ENCODE peak calls at places on chromosomes 16 and 17, in seven cellular contexts. H is bronchial epithelial cell, R is stomach, Z is suprapubic skin, L is AG10803, S is hepatocyte, J is MCF 10A. X is an unnamed sample.

GRCh38 chr16:58299757-58300349 is 5.0 kb upstream of the PRSS54 start:
- DNase-seq in R (peak), J (peak), S (peak), H (peak), Z (no peak), L (peak), X (no peak)

GRCh38 chr16:35391328-35391727 is 1931.9 kb downstream of the TP53TG3F start:
- DNase-seq in R (no peak), L (peak), S (no peak), H (peak), Z (no peak), J (peak), X (no peak)

GRCh38 chr17:46192484-46193245 is 564 bp downstream of the KANSL1 start:
- DNase-seq in J (peak), R (peak), Z (peak), H (peak), L (peak), S (peak), X (no peak)

GRCh38 chr17:3895354-3895753 is 2.5 kb upstream of the CAMKK1 start:
- DNase-seq in L (no peak), S (no peak), H (no peak), R (no peak), Z (no peak), J (no peak), X (no peak)

GRCh38 chr17:75340636-75341035 is 51.4 kb upstream of the SLC25A19 start:
- DNase-seq in J (no peak), Z (no peak), H (no peak), R (no peak), S (no peak), L (peak), X (no peak)

GRCh38 chr17:28467456-28468025 is 5.9 kb upstream of the SLC13A2 start:
- DNase-seq in Z (no peak), J (peak), H (peak), L (peak), R (no peak), S (no peak), X (peak)

GRCh38 chr17:61360318-61360717 is 39.3 kb upstream of the TBX2 start:
- DNase-seq in Z (no peak), R (no peak), S (no peak), L (no peak), J (no peak), H (no peak), X (no peak)

GRCh38 chr17:8248751-8249607 is at the start of gene PFAS:
- DNase-seq in S (peak), Z (peak), J (peak), R (peak), H (peak), L (peak), X (peak)

GRCh38 chr17:79862259-79862658 is 23.0 kb upstream of the CBX4 start:
- DNase-seq in H (no peak), S (no peak), L (no peak), J (no peak), Z (no peak), R (no peak), X (no peak)

GRCh38 chr16:22671301-22672076 is 142.5 kb upstream of the HS3ST2 start:
- DNase-seq in H (no peak), J (peak), R (no peak), L (peak), S (no peak), Z (no peak), X (no peak)

GRCh38 chr16:31474173-31474714 is 2.3 kb downstream of the TGFB1I1 start:
- DNase-seq in J (no peak), R (no peak), Z (no peak), H (no peak), S (no peak), L (peak), X (no peak)

GRCh38 chr16:76125871-76126270 is 151.3 kb upstream of the CNTNAP4 start:
- DNase-seq in R (no peak), Z (no peak), L (no peak), S (no peak), J (peak), H (peak), X (no peak)

GRCh38 chr17:12977008-12977751 is 40.6 kb downstream of the ELAC2 start:
- DNase-seq in J (peak), R (no peak), H (peak), S (no peak), L (peak), Z (no peak), X (no peak)

GRCh38 chr16:81520560-81521135 is 76.0 kb downstream of the CMIP start:
- DNase-seq in J (no peak), Z (no peak), S (no peak), H (no peak), L (no peak), R (no peak), X (no peak)

GRCh38 chr17:13462161-13462560 is 139.6 kb downstream of the HS3ST3A1 start:
- DNase-seq in Z (no peak), R (no peak), L (peak), S (no peak), J (no peak), H (no peak), X (no peak)

GRCh38 chr17:48100591-48101011 is 677 bp downstream of the CBX1 start:
- DNase-seq in L (peak), J (peak), Z (peak), R (peak), S (peak), H (peak), X (peak)

GRCh38 chr17:41527076-41528023 is 758 bp downstream of the KRT19 start:
- DNase-seq in R (peak), J (no peak), S (peak), Z (no peak), H (no peak), L (no peak), X (no peak)

GRCh38 chr17:77696720-77697460 is 261.6 kb upstream of the TNRC6C start:
- DNase-seq in J (no peak), H (no peak), L (no peak), Z (no peak), R (no peak), S (peak), X (no peak)

GRCh38 chr17:71975331-71975801 is 145.5 kb upstream of the SOX9 start:
- DNase-seq in R (no peak), Z (peak), S (peak), J (peak), L (peak), H (no peak), X (no peak)

GRCh38 chr16:52399116-52399515 is 147.8 kb downstream of the TOX3 start:
- DNase-seq in Z (no peak), H (no peak), S (no peak), R (no peak), J (no peak), L (no peak), X (no peak)

GRCh38 chr17:63973247-63973646 is 529 bp upstream of the SCN4A start:
- DNase-seq in J (no peak), L (no peak), Z (no peak), R (no peak), S (no peak), H (no peak), X (no peak)

GRCh38 chr17:261640-262039 is 80.2 kb upstream of the DOC2B start:
- DNase-seq in S (no peak), L (no peak), H (no peak), R (no peak), J (no peak), Z (peak), X (peak)

GRCh38 chr16:89445166-89445565 is 45.2 kb downstream of the ANKRD11 start:
- DNase-seq in J (no peak), Z (no peak), S (no peak), H (no peak), L (no peak), R (no peak), X (peak)

GRCh38 chr17:59391026-59391425 is 59.6 kb downstream of the YPEL2 start:
- DNase-seq in L (no peak), R (no peak), Z (no peak), J (no peak), H (no peak), S (no peak), X (no peak)

GRCh38 chr17:42554250-42555121 is 1.8 kb downstream of the HSD17B1 start:
- DNase-seq in R (peak), L (peak), J (peak), H (peak), Z (peak), S (peak), X (no peak)

GRCh38 chr16:30004424-30004776 is 6.4 kb downstream of the DOC2A start:
- DNase-seq in L (no peak), Z (no peak), J (no peak), H (no peak), R (peak), S (no peak), X (peak)

GRCh38 chr17:13671771-13672170 is 70.0 kb upstream of the HS3ST3A1 start:
- DNase-seq in Z (no peak), S (no peak), J (peak), H (peak), R (no peak), L (peak), X (no peak)

GRCh38 chr17:68853439-68853838 is 101.8 kb downstream of the ABCA8 start:
- DNase-seq in H (no peak), S (no peak), L (peak), Z (no peak), J (peak), R (no peak), X (no peak)

GRCh38 chr17:1588781-1589585 is 26.4 kb upstream of the PITPNA start:
- DNase-seq in H (no peak), R (no peak), S (peak), Z (no peak), J (peak), L (no peak), X (no peak)

GRCh38 chr17:73203788-73204479 is 11.1 kb downstream of the COG1 start:
- DNase-seq in S (no peak), J (no peak), H (no peak), L (no peak), R (no peak), Z (no peak), X (no peak)

GRCh38 chr16:12507366-12507765 is 296.3 kb downstream of the CPPED1 start:
- DNase-seq in H (peak), R (no peak), Z (no peak), S (no peak), L (peak), J (no peak), X (no peak)

GRCh38 chr16:30022887-30023286 is at the start of gene C16orf92:
- DNase-seq in R (no peak), Z (no peak), L (no peak), J (no peak), H (no peak), S (no peak), X (no peak)

GRCh38 chr17:73657473-73658116 is 13.3 kb upstream of the SDK2 start:
- DNase-seq in S (peak), Z (no peak), R (peak), J (peak), H (peak), L (no peak), X (no peak)

GRCh38 chr16:6643083-6643686 is 689.5 kb upstream of the RBFOX1 start:
- DNase-seq in H (peak), R (peak), Z (no peak), L (peak), S (peak), J (peak), X (no peak)

DNA sequence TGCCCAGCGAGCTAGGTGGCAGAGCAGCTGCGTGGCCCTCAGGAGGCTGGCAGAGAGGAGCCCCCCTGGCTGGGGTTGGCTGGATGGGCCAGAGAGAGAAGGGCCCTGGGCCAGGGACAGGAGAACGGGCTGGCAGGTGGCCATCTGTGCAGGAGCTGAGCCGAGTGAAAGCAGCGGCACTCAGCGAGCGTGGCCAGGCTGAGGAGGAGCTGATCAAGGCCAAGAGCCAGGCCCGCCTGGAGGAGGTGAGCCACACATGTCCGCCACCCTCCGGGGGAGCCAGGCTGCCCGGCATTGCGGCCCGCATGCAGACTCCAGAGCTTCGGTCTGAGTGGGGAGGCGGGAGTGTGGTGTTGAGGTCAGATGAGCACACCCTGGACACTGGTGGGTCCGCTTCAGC is 2.1 kb upstream of the RAC3 start:
- DNase-seq in J (no peak), S (no peak), Z (no peak), L (no peak), H (no peak), R (no peak), X (no peak)
- TF ChIP-seq CTCF in J (no peak), S (no peak), Z (no peak), L (no peak), H (no peak), R (no peak), X (no peak)

GRCh38 chr17:83069571-83069906 is 9.9 kb upstream of the METRNL start:
- DNase-seq in L (no peak), J (no peak), Z (no peak), R (no peak), H (no peak), S (no peak), X (no peak)

GRCh38 chr17:83067071-83067717 is 12.2 kb upstream of the METRNL start:
- DNase-seq in H (no peak), R (peak), J (no peak), Z (peak), S (no peak), L (no peak), X (peak)

GRCh38 chr17:83068641-83069570 is 10.5 kb upstream of the METRNL start:
- DNase-seq in H (no peak), R (no peak), J (no peak), S (no peak), L (no peak), Z (peak), X (peak)

GRCh38 chr17:83065660-83066542 is 13.5 kb upstream of the METRNL start:
- DNase-seq in L (no peak), J (no peak), H (no peak), S (no peak), Z (peak), R (peak), X (peak)

GRCh38 chr17:83067718-83068261 is 11.6 kb upstream of the METRNL start:
- DNase-seq in H (no peak), Z (peak), R (no peak), J (peak), S (no peak), L (no peak), X (peak)
- TF ChIP-seq CTCF in H (no peak), Z (no peak), R (no peak), J (no peak), S (no peak), L (no peak), X (no peak)

GRCh38 chr16:1107731-1108130 is 11.7 kb upstream of the C1QTNF8 start:
- DNase-seq in L (no peak), R (no peak), H (no peak), J (no peak), S (no peak), Z (no peak), X (no peak)

GRCh38 chr16:1108299-1109252 is 12.5 kb upstream of the C1QTNF8 start:
- DNase-seq in H (no peak), L (peak), Z (no peak), S (no peak), J (peak), R (peak), X (no peak)

GRCh38 chr16:1107141-1107540 is 11.1 kb upstream of the C1QTNF8 start:
- DNase-seq in R (no peak), H (no peak), S (no peak), J (no peak), Z (no peak), L (no peak), X (no peak)

GRCh38 chr16:1105888-1106620 is 10.0 kb upstream of the C1QTNF8 start:
- DNase-seq in Z (no peak), L (peak), H (peak), R (peak), S (peak), J (peak), X (no peak)

GRCh38 chr16:1106659-1107058 is 10.6 kb upstream of the C1QTNF8 start:
- DNase-seq in L (no peak), Z (no peak), S (no peak), J (no peak), H (no peak), R (no peak), X (no peak)
- TF ChIP-seq CTCF in L (no peak), Z (no peak), S (no peak), J (no peak), H (no peak), R (no peak), X (peak)

DNA sequence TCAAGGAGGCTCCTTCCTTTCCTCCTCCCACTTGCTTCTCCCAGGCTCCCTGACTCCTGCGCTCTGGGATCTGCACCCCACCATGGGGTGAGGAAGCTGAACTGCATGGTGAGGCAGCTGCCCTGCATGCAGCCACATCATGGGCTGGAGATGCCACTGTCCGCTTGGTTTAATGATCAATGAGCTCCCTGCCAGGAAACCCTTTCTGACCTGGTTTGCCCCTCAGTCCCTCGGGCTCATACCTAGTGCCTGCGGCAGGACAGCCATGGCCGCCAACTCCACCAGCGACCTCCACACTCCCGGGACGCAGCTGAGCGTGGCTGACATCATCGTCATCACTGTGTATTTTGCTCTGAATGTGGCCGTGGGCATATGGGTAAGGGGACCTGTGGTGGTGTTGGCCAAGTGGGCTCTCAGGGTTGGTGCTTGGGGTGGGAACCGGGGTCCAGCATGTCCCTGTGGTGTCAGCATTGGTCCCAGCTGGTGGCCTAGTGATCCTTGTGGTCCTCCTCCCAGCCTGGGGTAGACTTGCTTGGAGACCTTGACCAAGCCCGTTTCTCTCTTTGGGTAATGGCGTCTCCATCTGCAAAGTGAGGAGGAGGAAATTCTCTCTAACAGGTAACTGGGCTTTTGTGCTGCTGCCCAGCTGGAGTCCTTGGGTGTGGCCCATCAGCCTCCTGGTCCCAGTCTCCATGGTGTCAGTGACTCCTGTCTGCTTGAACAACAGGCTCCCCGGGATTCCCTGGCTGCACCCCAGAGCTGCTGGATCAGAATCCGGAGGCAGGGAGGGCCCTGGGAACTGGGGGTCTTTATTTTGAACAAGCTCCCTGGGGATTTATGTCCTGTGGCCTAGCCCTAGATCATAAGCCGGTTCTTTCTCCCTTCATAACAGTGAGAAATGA is at the start of gene SLC5A10:
- DNase-seq in H (no peak), J (no peak), S (no peak), L (no peak), R (no peak), Z (no peak), X (no peak)
- TF ChIP-seq CTCF in H (peak), J (no peak), S (no peak), L (peak), R (no peak), Z (no peak), X (peak)

GRCh38 chr16:10352262-10352661 is 33.6 kb upstream of the ATF7IP2 start:
- DNase-seq in H (no peak), J (no peak), Z (no peak), L (no peak), S (no peak), R (no peak), X (no peak)

GRCh38 chr16:10362077-10362863 is 23.6 kb upstream of the ATF7IP2 start:
- DNase-seq in L (no peak), R (no peak), H (no peak), Z (no peak), J (no peak), S (peak), X (no peak)

GRCh38 chr16:10355589-10355988 is 30.3 kb upstream of the ATF7IP2 start:
- DNase-seq in R (no peak), J (no peak), L (no peak), H (no peak), S (no peak), Z (peak), X (no peak)

DNA sequence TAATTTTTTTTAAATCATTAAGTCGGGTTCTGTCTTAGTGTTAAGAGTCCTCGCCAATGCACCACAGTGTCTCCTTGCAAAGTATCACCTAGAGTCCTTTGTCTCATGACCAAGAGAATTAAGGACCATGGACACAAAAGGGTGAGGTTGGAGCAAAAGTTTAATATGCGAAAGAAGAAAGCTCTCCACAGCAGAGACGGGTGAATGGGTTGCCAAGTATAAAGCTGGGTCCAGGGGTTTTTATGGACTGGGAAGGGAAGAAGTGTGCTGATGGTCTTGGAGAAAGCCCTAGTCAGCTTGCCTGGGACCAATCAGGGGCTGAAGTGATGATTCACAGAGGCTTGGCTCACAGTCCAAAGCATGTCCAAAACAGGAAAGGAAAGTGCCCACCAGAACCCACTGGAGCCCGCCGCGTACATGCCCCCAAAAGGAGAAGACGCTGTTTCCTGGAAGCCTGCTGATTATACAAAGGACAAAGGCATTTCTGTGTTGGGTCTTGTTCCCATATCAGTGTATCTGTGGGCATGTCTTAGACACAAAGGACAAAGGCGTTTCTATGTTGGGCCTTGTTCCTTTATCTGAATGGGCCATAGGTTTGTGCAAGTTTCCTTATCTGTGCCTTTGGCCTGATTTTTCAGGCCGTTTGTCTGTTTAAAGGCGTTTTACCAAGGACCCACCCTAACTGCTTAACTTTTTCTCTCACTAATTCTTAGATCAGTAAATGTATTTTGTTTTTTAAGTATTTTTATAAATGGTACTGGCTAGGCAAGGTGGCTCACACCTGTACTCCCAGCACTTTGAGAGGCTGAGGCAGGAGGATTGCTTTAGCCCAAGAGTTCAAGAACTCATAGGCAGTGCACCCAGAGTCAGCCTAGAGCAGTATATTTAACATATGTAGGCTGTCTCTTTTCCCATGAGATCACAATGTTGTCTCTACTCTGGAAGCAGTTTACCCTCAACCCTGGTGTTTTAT is 28.7 kb upstream of the ATF7IP2 start:
- DNase-seq in J (no peak), H (no peak), Z (no peak), L (no peak), R (no peak), S (no peak), X (no peak)
- TF ChIP-seq CTCF in J (no peak), H (no peak), Z (no peak), L (no peak), R (no peak), S (no peak), X (no peak)